ENCODE peak calls at places on chromosomes 4 and X, in six cellular contexts. F is uterus; N is NCI-H2171; T is stimulated activated CD8-positive, alpha-beta memory T cell treated with anti-CD3 and anti-CD28 coated beads, Interleukin-15, amount 100 ng/mL, for 24 hours; U is ACHN; W is NCI-H1092. P is an unnamed sample.

GRCh38 chrX:1581132-1581531 is 10.3 kb upstream of the AKAP17A start:
- DNase-seq in F (no peak), N (no peak), T (peak; percentile 37), U (peak; percentile 36), W (peak; percentile 48), P (peak; percentile 85)

GRCh38 chrX:1242901-1243402 is 25.7 kb upstream of the CSF2RA start:
- DNase-seq in F (no peak), N (no peak), T (no peak), U (no peak), W (no peak), P (no peak)

GRCh38 chrX:28595346-28595745 is 8.1 kb downstream of the IL1RAPL1 start:
- DNase-seq in F (no peak), N (no peak), T (no peak), U (no peak), W (no peak), P (no peak)

GRCh38 chr4:70734168-70734954 is 12.6 kb downstream of the RUFY3 start:
- DNase-seq in F (no peak), N (no peak), T (no peak), U (peak; percentile 58), W (no peak), P (peak; percentile 93)

GRCh38 chrX:68175569-68175968 is 257.7 kb downstream of the OPHN1 start:
- DNase-seq in F (no peak), N (no peak), T (no peak), U (no peak), W (no peak), P (no peak)

GRCh38 chr4:99473131-99473530 is 37.7 kb upstream of the C4orf17 start:
- DNase-seq in F (no peak), N (no peak), T (no peak), U (no peak), W (no peak), P (no peak)

GRCh38 chr4:169033660-169034059 is 23.6 kb upstream of the CBR4 start:
- DNase-seq in F (no peak), N (peak; percentile 62), T (no peak), U (no peak), W (no peak), P (no peak)

GRCh38 chr4:73208376-73208775 is 50.2 kb downstream of the ANKRD17 start:
- DNase-seq in F (no peak), N (no peak), T (no peak), U (no peak), W (no peak), P (no peak)

GRCh38 chrX:17376381-17377046 is 1.5 kb downstream of the NHS start:
- DNase-seq in F (peak; percentile 22), N (no peak), T (no peak), U (peak; percentile 22), W (peak; percentile 16), P (no peak)

GRCh38 chr4:134501973-134502372 is 300.4 kb upstream of the PABPC4L start:
- DNase-seq in F (no peak), N (no peak), T (no peak), U (no peak), W (no peak), P (no peak)

GRCh38 chr4:69823481-69824186 is 36.3 kb downstream of the SULT1E1 start:
- DNase-seq in F (no peak), N (no peak), T (no peak), U (peak; percentile 20), W (no peak), P (peak; percentile 54)

GRCh38 chr4:116469582-116469981 is 615.8 kb downstream of the TRAM1L1 start:
- DNase-seq in F (no peak), N (no peak), T (no peak), U (no peak), W (no peak), P (peak; percentile 37)

GRCh38 chr4:14771504-14772175 is 230.6 kb upstream of the CPEB2 start:
- DNase-seq in F (no peak), N (no peak), T (no peak), U (no peak), W (no peak), P (no peak)

GRCh38 chr4:177442623-177443155 is 452 bp upstream of the AGA start:
- DNase-seq in F (no peak), N (no peak), T (no peak), U (peak; percentile 37), W (peak; percentile 4), P (peak; percentile 59)

GRCh38 chrX:39613508-39613921 is 484.2 kb downstream of the BCOR start:
- DNase-seq in F (peak; percentile 48), N (peak; percentile 80), T (no peak), U (peak; percentile 14), W (peak; percentile 95), P (no peak)

GRCh38 chr4:13917010-13917409 is 289.5 kb upstream of the BOD1L1 start:
- DNase-seq in F (no peak), N (no peak), T (no peak), U (peak; percentile 40), W (no peak), P (no peak)

GRCh38 chr4:40563401-40563800 is 66.3 kb downstream of the RBM47 start:
- DNase-seq in F (no peak), N (no peak), T (no peak), U (no peak), W (no peak), P (no peak)

GRCh38 chr4:151530783-151531182 is 121.8 kb downstream of the FHIP1A start:
- DNase-seq in F (no peak), N (no peak), T (no peak), U (peak; percentile 12), W (no peak), P (no peak)

GRCh38 chr4:182768821-182769220 is 148.4 kb downstream of the DCTD start:
- DNase-seq in F (no peak), N (no peak), T (no peak), U (no peak), W (no peak), P (no peak)

GRCh38 chrX:115324194-115324593 is 34.7 kb downstream of the LUZP4 start:
- DNase-seq in F (peak; percentile 44), N (no peak), T (no peak), U (no peak), W (no peak), P (no peak)

GRCh38 chr4:74189331-74190043 is 31.6 kb downstream of the MTHFD2L start:
- DNase-seq in F (no peak), N (peak; percentile 8), T (no peak), U (peak; percentile 68), W (peak; percentile 0), P (peak; percentile 80)

GRCh38 chr4:59671037-59671436 is 1529.1 kb upstream of the ADGRL3 start:
- DNase-seq in F (no peak), N (no peak), T (no peak), U (no peak), W (no peak), P (no peak)

GRCh38 chr4:54897590-54897989 is 227.8 kb downstream of the KDR start:
- DNase-seq in F (no peak), N (no peak), T (no peak), U (no peak), W (no peak), P (no peak)

GRCh38 chrX:118577041-118577440 is 81.4 kb downstream of the DOCK11 start:
- DNase-seq in F (no peak), N (no peak), T (no peak), U (no peak), W (peak; percentile 6), P (no peak)

GRCh38 chrX:56764153-56764974 is 35.3 kb downstream of the NBDY start:
- DNase-seq in F (peak; percentile 78), N (no peak), T (no peak), U (peak; percentile 33), W (no peak), P (peak; percentile 78)

GRCh38 chr4:106763044-106763443 is 273.1 kb downstream of the DKK2 start:
- DNase-seq in F (no peak), N (no peak), T (no peak), U (no peak), W (no peak), P (no peak)

GRCh38 chr4:25486171-25486570 is 109.1 kb downstream of the ANAPC4 start:
- DNase-seq in F (no peak), N (no peak), T (no peak), U (no peak), W (no peak), P (no peak)

GRCh38 chr4:44086753-44087152 is 361.9 kb downstream of the KCTD8 start:
- DNase-seq in F (no peak), N (no peak), T (no peak), U (no peak), W (no peak), P (no peak)

GRCh38 chrX:2502668-2503519 is 2.1 kb upstream of the DHRSX start:
- DNase-seq in F (no peak), N (no peak), T (no peak), U (no peak), W (no peak), P (no peak)

GRCh38 chr4:155777971-155778710 is 19.3 kb downstream of the GUCY1B1 start:
- DNase-seq in F (no peak), N (no peak), T (no peak), U (no peak), W (no peak), P (no peak)

GRCh38 chr4:533318-534100 is 34.5 kb downstream of the PIGG start:
- DNase-seq in F (no peak), N (no peak), T (no peak), U (no peak), W (no peak), P (no peak)

GRCh38 chrX:153631931-153632611 is 14.9 kb upstream of the DUSP9 start:
- DNase-seq in F (no peak), N (no peak), T (no peak), U (no peak), W (no peak), P (no peak)

GRCh38 chrX:43741843-43742573 is 85.9 kb downstream of the MAOA start:
- DNase-seq in F (no peak), N (no peak), T (no peak), U (no peak), W (no peak), P (no peak)

GRCh38 chr4:159401791-159402380 is 299.0 kb downstream of the RAPGEF2 start:
- DNase-seq in F (no peak), N (no peak), T (no peak), U (peak; percentile 77), W (no peak), P (no peak)

GRCh38 chr4:42149004-42149403 is 3.5 kb downstream of the BEND4 start:
- DNase-seq in F (no peak), N (no peak), T (no peak), U (no peak), W (no peak), P (peak; percentile 16)

GRCh38 chr4:109321232-109321631 is 18.8 kb upstream of the COL25A1 start:
- DNase-seq in F (no peak), N (no peak), T (no peak), U (no peak), W (no peak), P (peak; percentile 16)